ENCODE peak calls at places on chromosome 12, in four cellular contexts. W is stomach, R is GM12865, C is heart left ventricle. O is an unnamed sample.

GRCh38 chr12:122980192-122981035 is at the start of gene ARL6IP4:
- DNase-seq in R (peak), C (peak), W (peak), O (no peak)

GRCh38 chr12:52307836-52308806 is 13.1 kb downstream of the KRT83 start:
- DNase-seq in C (peak), W (peak), R (no peak), O (no peak)

GRCh38 chr12:18261906-18262305 is 588 bp downstream of the PIK3C2G start:
- DNase-seq in W (no peak), C (no peak), R (no peak), O (no peak)

GRCh38 chr12:132319991-132320570 is 9.3 kb downstream of the GALNT9 start:
- DNase-seq in C (no peak), W (no peak), R (no peak), O (no peak)

GRCh38 chr12:27185234-27186045 is 58.6 kb upstream of the STK38L start:
- DNase-seq in C (no peak), W (no peak), R (peak), O (no peak)

GRCh38 chr12:111699-112591 is 45.4 kb downstream of the IQSEC3 start:
- DNase-seq in W (no peak), C (no peak), R (peak), O (no peak)

GRCh38 chr12:93741741-93742085 is 64.5 kb downstream of the CRADD start:
- DNase-seq in R (no peak), C (no peak), W (no peak), O (no peak)

GRCh38 chr12:51428256-51428655 is 3.6 kb downstream of the SLC4A8 start:
- DNase-seq in C (no peak), R (no peak), W (no peak), O (no peak)

GRCh38 chr12:8508912-8509841 is 4.1 kb upstream of the CLEC4D start:
- DNase-seq in W (no peak), R (peak), C (no peak), O (no peak)

GRCh38 chr12:79891506-79892162 is 43.3 kb downstream of the PPP1R12A start:
- DNase-seq in C (peak), W (no peak), R (no peak), O (no peak)

GRCh38 chr12:53737951-53738833 is 10.9 kb upstream of the CALCOCO1 start:
- DNase-seq in R (no peak), C (no peak), W (peak), O (no peak)

GRCh38 chr12:119020377-119021360 is 39.3 kb downstream of the SRRM4 start:
- DNase-seq in R (peak), W (peak), C (peak), O (no peak)

GRCh38 chr12:104865080-104865479 is 93.0 kb downstream of the SLC41A2 start:
- DNase-seq in W (no peak), C (no peak), R (peak), O (no peak)

GRCh38 chr12:108933950-108934349 is 54.1 kb downstream of the DAO start:
- DNase-seq in W (no peak), C (no peak), R (no peak), O (no peak)

GRCh38 chr12:21656931-21657335 is 709 bp downstream of the LDHB start:
- DNase-seq in C (peak), R (peak), W (peak), O (no peak)

GRCh38 chr12:116698131-116698495 is 39.8 kb downstream of the SPRING1 start:
- DNase-seq in R (no peak), C (no peak), W (no peak), O (no peak)

GRCh38 chr12:95215925-95216324 is 1.3 kb downstream of the FGD6 start:
- DNase-seq in C (no peak), W (no peak), R (peak), O (no peak)

GRCh38 chr12:3453947-3454675 is 36.9 kb upstream of the PRMT8 start:
- DNase-seq in W (no peak), R (no peak), C (no peak), O (peak)

GRCh38 chr12:121801601-121802484 is 2.0 kb upstream of the SETD1B start:
- DNase-seq in W (no peak), C (no peak), R (peak), O (no peak)

GRCh38 chr12:128140551-128140950 is 126.4 kb upstream of the TMEM132C start:
- DNase-seq in C (no peak), W (no peak), R (no peak), O (no peak)

GRCh38 chr12:104498211-104498801 is 41.6 kb downstream of the CHST11 start:
- DNase-seq in C (no peak), W (no peak), R (peak), O (no peak)

GRCh38 chr12:4526923-4527546 is 11.7 kb upstream of the RAD51AP1 start:
- DNase-seq in W (no peak), C (no peak), R (no peak), O (no peak)

GRCh38 chr12:58922849-58923248 is 2.5 kb upstream of the LRIG3 start:
- DNase-seq in W (no peak), R (no peak), C (no peak), O (no peak)

GRCh38 chr12:65695077-65695865 is 129.0 kb upstream of the HMGA2 start:
- DNase-seq in R (peak), W (peak), C (no peak), O (peak)

GRCh38 chr12:15625075-15625474 is 164.1 kb downstream of the EPS8 start:
- DNase-seq in C (no peak), R (no peak), W (no peak), O (no peak)

GRCh38 chr12:15629761-15630160 is 159.4 kb downstream of the EPS8 start:
- DNase-seq in C (no peak), W (no peak), R (no peak), O (no peak)

GRCh38 chr12:15629108-15629507 is 160.1 kb downstream of the EPS8 start:
- DNase-seq in C (peak), R (peak), W (peak), O (no peak)

GRCh38 chr12:15631007-15631715 is 158.0 kb downstream of the EPS8 start:
- DNase-seq in R (peak), W (no peak), C (no peak), O (no peak)

DNA sequence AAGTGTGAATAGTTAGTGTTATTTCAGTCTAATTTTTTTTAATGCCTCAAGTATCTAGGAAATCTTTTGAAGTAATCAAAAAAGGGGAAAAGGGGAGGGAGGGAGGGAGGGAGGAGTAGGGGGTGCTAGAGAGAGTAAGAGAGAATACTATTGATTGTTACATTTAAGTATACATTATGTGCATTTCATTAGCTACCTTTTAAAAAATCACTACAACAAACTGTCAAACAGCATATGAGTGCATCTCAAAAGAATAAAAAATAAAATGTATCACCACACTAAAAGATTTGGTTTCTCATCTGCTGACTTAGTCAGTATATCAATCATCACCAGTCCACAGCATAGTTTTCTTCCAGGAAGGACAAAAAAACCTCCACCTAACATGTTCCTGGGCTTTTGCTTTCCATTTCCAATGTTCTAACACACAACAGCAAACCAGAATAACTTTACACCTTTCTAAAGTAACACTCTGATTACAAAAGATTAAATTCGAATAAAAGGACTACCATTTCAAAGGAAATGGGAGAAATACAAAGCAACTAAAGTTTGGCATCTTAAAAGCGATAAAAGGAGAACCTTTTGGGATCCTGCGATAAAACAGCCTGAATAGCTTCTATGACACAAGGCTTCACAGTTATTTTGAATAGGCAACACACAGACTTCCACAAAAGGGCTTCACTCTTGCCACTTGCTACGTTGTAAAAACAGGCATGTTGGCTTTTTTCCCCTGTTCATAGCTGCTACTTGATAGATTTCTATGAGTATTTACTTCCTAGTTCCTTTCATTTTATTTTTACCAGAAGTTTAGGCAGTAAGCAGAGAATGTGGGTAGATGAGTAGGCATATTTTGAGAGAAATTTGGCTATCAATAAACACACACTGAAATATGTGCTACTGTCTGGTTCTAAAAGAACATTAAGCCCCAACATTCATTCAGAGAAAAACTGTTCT is 160.9 kb downstream of the EPS8 start:
- DNase-seq in R (no peak), C (no peak), W (no peak), O (no peak)
- H3K4me3 ChIP-seq in R (no peak), C (no peak), W (no peak), O (no peak)

DNA sequence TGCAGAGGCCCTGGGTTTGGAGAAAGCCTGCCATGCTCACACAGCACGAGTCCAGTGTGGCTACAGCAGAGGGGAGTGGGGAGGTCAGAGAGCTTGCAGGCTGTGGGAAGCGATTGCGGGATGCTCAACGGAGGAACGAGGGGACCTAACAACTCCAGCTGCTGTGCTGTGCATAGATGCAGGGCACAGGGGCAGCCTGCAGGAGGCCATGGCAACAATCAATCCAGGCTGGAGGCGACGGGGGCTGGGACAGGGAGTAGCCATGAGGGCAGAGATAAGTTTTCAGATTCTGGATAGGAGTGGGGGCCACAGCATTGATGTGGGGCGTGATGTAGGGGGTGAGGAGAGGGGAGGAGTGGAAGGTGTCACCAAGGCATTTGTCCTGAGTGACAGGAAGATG is 20.6 kb downstream of the FAIM2 start:
- DNase-seq in W (no peak), R (no peak), C (no peak), O (no peak)
- TF ChIP-seq CTCF in W (no peak), R (no peak), C (no peak), O (no peak)

DNA sequence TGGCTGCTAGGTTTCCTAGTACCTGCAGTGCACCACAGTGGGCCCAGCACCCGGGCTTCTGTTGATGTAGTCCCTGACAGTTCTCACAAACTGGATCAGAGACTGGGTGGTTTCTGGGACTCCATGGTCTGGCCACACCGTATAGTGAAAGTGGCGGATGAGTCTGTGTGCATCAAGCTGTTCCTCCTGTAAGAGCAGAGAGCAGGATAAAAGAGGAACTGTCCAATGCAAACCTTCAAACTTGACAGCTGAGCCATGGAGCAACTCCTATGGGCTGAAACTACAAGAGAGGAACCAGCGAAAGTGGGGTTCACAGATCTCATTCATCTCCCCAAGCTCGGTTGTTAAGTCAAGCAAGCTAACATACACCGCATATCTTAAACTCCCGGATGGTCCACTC is 102.8 kb downstream of the PTPRB start:
- DNase-seq in C (no peak), R (no peak), W (no peak), O (no peak)
- H3K4me3 ChIP-seq in C (no peak), R (no peak), W (no peak), O (no peak)

GRCh38 chr12:12033589-12034223 is 37.0 kb upstream of the BCL2L14 start:
- DNase-seq in C (no peak), R (no peak), W (no peak), O (no peak)
- TF ChIP-seq CTCF in C (no peak), R (no peak), W (no peak), O (no peak)

O was measured in keratinocyte.